ENCODE peak calls at places on chromosome 14, in four cellular contexts. G is neural progenitor cell, X is ascending aorta, O is ovary. T is an unnamed sample. For H3K36me3, the result is how much of the 10 kb centered on the place peaks cover.

GRCh38 chr14:49460647-49461046 is 125.5 kb downstream of the RPS29 start:
- DNase-seq in G (no peak), X (no peak), O (no peak), T (no peak)

GRCh38 chr14:73467800-73468199 is 9.5 kb upstream of the NUMB start:
- DNase-seq in G (no peak), X (peak), O (no peak), T (no peak)

GRCh38 chr14:104211741-104212140 is 73.4 kb downstream of the KIF26A start:
- DNase-seq in G (no peak), X (no peak), O (no peak), T (no peak)

GRCh38 chr14:68979722-68980552 is 835 bp upstream of the ACTN1 start:
- DNase-seq in G (peak), X (peak), O (peak), T (no peak)

GRCh38 chr14:23695220-23695999 is 59.2 kb downstream of the DHRS2 start:
- DNase-seq in G (peak), X (no peak), O (peak), T (no peak)

GRCh38 chr14:89206426-89206825 is 210.6 kb downstream of the FOXN3 start:
- DNase-seq in G (no peak), X (no peak), O (no peak), T (no peak)

GRCh38 chr14:91925727-91926121 is 21.8 kb downstream of the FBLN5 start:
- DNase-seq in G (no peak), X (no peak), O (no peak), T (no peak)

GRCh38 chr14:74587363-74587707 is 24.7 kb downstream of the LTBP2 start:
- DNase-seq in G (no peak), X (no peak), O (no peak), T (no peak)

GRCh38 chr14:54001189-54001878 is 44.7 kb upstream of the BMP4 start:
- DNase-seq in G (peak), X (no peak), O (no peak), T (no peak)

GRCh38 chr14:35829449-35829848 is 3.3 kb downstream of the BRMS1L start:
- DNase-seq in G (no peak), X (no peak), O (no peak), T (no peak)

GRCh38 chr14:62053188-62053587 is 291.0 kb downstream of the SNAPC1 start:
- DNase-seq in G (no peak), X (no peak), O (no peak), T (no peak)

GRCh38 chr14:68535404-68536024 is 257.4 kb downstream of the ZFP36L1 start:
- DNase-seq in G (no peak), X (no peak), O (no peak), T (no peak)

GRCh38 chr14:44700184-44700583 is 193.1 kb upstream of the FSCB start:
- DNase-seq in G (no peak), X (no peak), O (no peak), T (no peak)

GRCh38 chr14:52003324-52003723 is 14.0 kb downstream of the RTRAF start:
- DNase-seq in G (no peak), X (no peak), O (no peak), T (no peak)
- H3K36me3 ChIP-seq in G (half or more), X (half or more), O (under half), T (under half)

GRCh38 chr14:69994002-69994401 is 114.8 kb downstream of the SMOC1 start:
- DNase-seq in G (no peak), X (no peak), O (no peak), T (no peak)

GRCh38 chr14:69991422-69991821 is 112.2 kb downstream of the SMOC1 start:
- DNase-seq in G (no peak), X (no peak), O (no peak), T (no peak)

GRCh38 chr14:69996197-69996596 is 117.0 kb downstream of the SMOC1 start:
- DNase-seq in G (no peak), X (no peak), O (no peak), T (no peak)

GRCh38 chr14:69992564-69992963 is 113.3 kb downstream of the SMOC1 start:
- DNase-seq in G (no peak), X (no peak), O (no peak), T (no peak)

DNA sequence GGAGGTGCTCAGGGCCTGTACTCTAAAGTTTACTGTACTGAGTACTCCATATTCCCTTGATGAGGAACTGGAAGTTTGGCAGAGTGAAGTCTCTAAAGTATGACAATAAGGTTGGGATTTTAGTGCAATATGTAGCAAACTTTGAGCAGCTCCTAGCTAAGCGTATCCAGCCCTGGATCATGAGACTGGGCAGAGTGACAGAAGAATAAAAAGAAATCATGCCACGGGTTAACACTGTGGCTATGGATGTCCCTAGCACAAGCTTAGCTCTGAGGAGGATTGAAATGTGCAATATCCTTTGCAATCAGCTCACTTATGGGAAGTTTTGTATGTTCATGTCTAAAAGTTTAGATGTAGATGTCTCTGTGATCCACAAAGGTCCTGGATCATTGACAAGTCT is 114.1 kb downstream of the SMOC1 start:
- DNase-seq in G (no peak), X (no peak), O (no peak), T (no peak)
- H3K36me3 ChIP-seq in G (under half), X (under half), O (under half), T (under half)

DNA sequence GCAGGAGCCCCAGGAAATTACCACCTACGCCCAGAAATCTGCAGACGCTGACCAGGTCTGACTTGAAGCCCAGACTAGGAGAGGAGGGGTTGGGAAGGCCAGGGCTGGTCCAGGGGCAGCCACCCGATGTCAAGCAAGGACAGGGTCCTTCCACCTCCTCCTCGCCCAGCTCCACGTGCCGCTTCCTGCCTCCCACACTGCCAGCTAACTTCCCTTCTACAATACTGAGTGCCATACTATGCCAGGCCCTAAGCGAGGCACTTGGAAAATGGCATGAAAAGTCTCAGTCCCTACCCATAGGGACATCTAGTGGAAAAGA is 71.7 kb downstream of the SETD3 start:
- DNase-seq in G (no peak), X (no peak), O (no peak), T (no peak)
- H3K36me3 ChIP-seq in G (under half), X (half or more), O (under half), T (under half)

GRCh38 chr14:102982852-102983470 is 60.5 kb downstream of the AMN start:
- DNase-seq in G (no peak), X (no peak), O (no peak), T (no peak)
- H3K36me3 ChIP-seq in G (under half), X (half or more), O (under half), T (half or more)

GRCh38 chr14:58477653-58478052 is 50.1 kb downstream of the KIAA0586 start:
- DNase-seq in G (no peak), X (no peak), O (no peak), T (no peak)
- H3K36me3 ChIP-seq in G (under half), X (under half), O (under half), T (under half)

DNA sequence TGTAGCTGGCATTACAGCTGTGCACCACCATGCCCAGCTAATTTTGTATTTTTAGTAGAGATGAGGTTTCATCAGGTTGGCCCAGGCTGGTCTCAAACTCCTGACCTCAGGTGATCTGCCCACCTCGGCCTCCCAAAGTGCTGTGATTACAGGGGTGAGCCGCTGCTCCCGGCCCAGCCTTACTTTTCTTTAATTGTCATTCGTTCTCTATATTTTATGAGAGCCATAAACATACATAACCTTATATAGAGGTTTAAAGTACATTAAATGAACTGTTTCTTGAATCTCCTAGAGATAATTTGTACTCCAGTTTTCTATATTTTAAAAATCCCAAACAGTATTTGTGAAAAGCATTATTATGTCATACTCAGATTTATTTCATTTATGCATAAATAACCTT is 98.6 kb downstream of the SYNE2 start:
- DNase-seq in G (no peak), X (no peak), O (no peak), T (no peak)
- H3K36me3 ChIP-seq in G (under half), X (under half), O (under half), T (under half)

T was measured in gastrocnemius medialis.